ENCODE peak calls at places on chromosomes 11 and 22, in four cellular contexts. C, U, Z and D are unnamed samples.

GRCh38 chr11:124538019-124538418 is 5.4 kb downstream of the OR8B12 start:
- DNase-seq in C (no peak), Z (peak), U (no peak), D (no peak)

GRCh38 chr22:47629273-47629711 is 866.8 kb downstream of the TBC1D22A start:
- DNase-seq in U (no peak), C (no peak), Z (no peak), D (no peak)

GRCh38 chr11:124753624-124754023 is 1.6 kb upstream of the VSIG2 start:
- DNase-seq in Z (no peak), C (no peak), U (no peak), D (no peak)

GRCh38 chr22:34055525-34056200 is 135.4 kb upstream of the LARGE1 start:
- DNase-seq in U (no peak), Z (peak), C (no peak), D (no peak)

GRCh38 chr11:82533628-82534353 is 199.9 kb downstream of the FAM181B start:
- DNase-seq in Z (no peak), U (no peak), C (no peak), D (no peak)

GRCh38 chr22:36081023-36081431 is 52.4 kb upstream of the RBFOX2 start:
- DNase-seq in C (no peak), Z (peak), U (no peak), D (no peak)

GRCh38 chr22:17910561-17911311 is 113.6 kb downstream of the MICAL3 start:
- DNase-seq in Z (peak), U (peak), C (no peak), D (no peak)

GRCh38 chr11:62104001-62104400 is 19.8 kb upstream of the INCENP start:
- DNase-seq in U (no peak), Z (no peak), C (no peak), D (no peak)

GRCh38 chr22:23281406-23282088 is 101.2 kb downstream of the BCR start:
- DNase-seq in C (peak), U (peak), Z (peak), D (peak)

GRCh38 chr11:38900156-38900679 is 2302.2 kb upstream of the RAG2 start:
- DNase-seq in U (no peak), Z (no peak), C (no peak), D (no peak)

GRCh38 chr22:19674129-19674928 is 40.0 kb upstream of the SEPTIN5 start:
- DNase-seq in U (no peak), C (peak), Z (no peak), D (no peak)

GRCh38 chr11:113260096-113260425 is 54.3 kb upstream of the TTC12 start:
- DNase-seq in C (no peak), Z (no peak), U (no peak), D (no peak)

GRCh38 chr11:128658499-128658898 is 35.4 kb upstream of the FLI1 start:
- DNase-seq in C (no peak), Z (no peak), U (no peak), D (no peak)

GRCh38 chr22:36032611-36033010 is 4.0 kb upstream of the RBFOX2 start:
- DNase-seq in Z (no peak), C (no peak), U (no peak), D (no peak)

GRCh38 chr22:39543095-39543494 is 10.5 kb upstream of the RPS19BP1 start:
- DNase-seq in Z (no peak), U (no peak), C (no peak), D (no peak)

GRCh38 chr11:126477526-126478275 is 122.2 kb downstream of the ST3GAL4 start:
- DNase-seq in C (no peak), Z (no peak), U (no peak), D (no peak)

GRCh38 chr11:11020747-11021149 is 162.9 kb upstream of the ZBED5 start:
- DNase-seq in Z (no peak), U (no peak), C (no peak), D (no peak)

GRCh38 chr11:2673871-2674471 is 25.8 kb downstream of the KCNQ1OT1 start:
- DNase-seq in Z (no peak), U (no peak), C (peak), D (no peak)

GRCh38 chr22:40021401-40022000 is 26.7 kb downstream of the FAM83F start:
- DNase-seq in C (no peak), Z (no peak), U (no peak), D (no peak)

GRCh38 chr22:23219787-23220484 is 39.6 kb downstream of the BCR start:
- DNase-seq in Z (peak), U (peak), C (no peak), D (peak)

GRCh38 chr11:1202154-1202775 is 20.6 kb upstream of the MUC5B start:
- DNase-seq in Z (no peak), C (peak), U (peak), D (no peak)

GRCh38 chr22:27617214-27617881 is 184.2 kb downstream of the MN1 start:
- DNase-seq in Z (no peak), U (no peak), C (no peak), D (no peak)
- TF ChIP-seq CTCF in Z (no peak), U (no peak), C (no peak), D (no peak)

GRCh38 chr11:36056160-36056751 is 112.4 kb downstream of the LDLRAD3 start:
- DNase-seq in U (peak), Z (peak), C (no peak), D (peak)
- TF ChIP-seq CTCF in U (peak), Z (peak), C (peak), D (peak)

DNA sequence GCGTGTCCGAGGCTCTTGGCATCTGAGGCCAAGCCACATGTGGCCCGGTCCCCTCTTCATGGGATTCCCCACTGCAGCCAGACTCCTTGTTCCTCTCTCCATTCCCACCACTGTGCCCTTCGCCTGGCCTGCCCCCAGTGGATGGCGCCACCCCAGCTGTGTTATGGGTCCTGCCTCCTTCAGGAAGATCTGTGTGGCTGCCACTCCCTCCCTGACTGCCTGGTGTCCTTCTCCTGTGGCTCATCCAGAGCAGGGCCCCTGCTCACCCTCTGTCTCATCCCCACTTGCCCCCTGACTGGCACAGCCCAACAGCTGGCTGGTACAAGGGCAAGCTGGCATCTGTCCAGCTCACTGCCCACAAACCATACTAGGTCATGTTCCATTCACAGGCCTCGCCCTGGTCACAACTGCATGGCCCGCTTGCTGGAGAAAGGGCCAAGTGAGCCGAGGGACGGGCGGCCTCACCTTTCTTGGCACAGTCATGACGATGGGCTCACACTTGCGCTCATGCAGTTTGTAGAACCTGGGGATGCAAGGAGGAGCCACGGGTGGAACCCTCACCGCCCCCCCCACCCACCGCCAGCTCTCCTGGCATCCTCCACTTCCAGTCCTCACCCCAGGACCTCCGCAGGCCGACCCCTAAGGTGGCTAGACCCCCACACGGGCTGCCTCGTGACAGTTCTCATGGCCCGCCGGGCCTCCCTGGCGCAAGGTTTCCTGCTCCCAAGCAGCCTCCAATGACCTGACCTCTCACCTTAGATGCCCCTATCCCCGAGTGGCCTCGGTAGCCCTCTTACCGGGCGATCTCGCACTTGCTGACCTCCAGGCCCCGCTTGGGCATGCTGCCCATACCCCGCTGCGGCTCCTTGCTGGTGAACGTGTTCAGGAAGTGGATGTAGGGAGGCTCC is 2.1 kb upstream of the PTPRCAP start:
- DNase-seq in Z (peak), U (no peak), C (no peak), D (no peak)
- TF ChIP-seq CTCF in Z (peak), U (no peak), C (no peak), D (peak)

GRCh38 chr11:20311444-20311843 is 52.1 kb upstream of the HTATIP2 start:
- DNase-seq in U (no peak), C (no peak), Z (no peak), D (no peak)
- TF ChIP-seq CTCF in U (no peak), C (no peak), Z (no peak), D (no peak)

GRCh38 chr11:65434667-65435179 is 12.1 kb downstream of the NEAT1 start:
- DNase-seq in C (no peak), Z (peak), U (no peak), D (no peak)
- TF ChIP-seq CTCF in C (peak), Z (no peak), U (no peak), D (no peak)